ENCODE peak calls at places on chromosomes 2 and 18, in six cellular contexts. U is right lobe of liver; B is stimulated activated CD4-positive, alpha-beta T cell treated with anti-CD3 and anti-CD28 coated beads, Interleukin-4, amount 100 ng/mL, for 24 hours; F is upper lobe of left lung; S is AG09319; I is amniotic stem cell. J is an unnamed sample.

GRCh38 chr2:113018509-113018908 is 13.2 kb downstream of the IL36A start:
- DNase-seq in U (no peak), B (no peak), F (no peak), S (no peak), I (no peak), J (no peak)

GRCh38 chr18:48230459-48231113 is 178.6 kb downstream of the ZBTB7C start:
- DNase-seq in U (peak), B (no peak), F (peak), S (no peak), I (no peak), J (peak)

GRCh38 chr2:6973895-6974545 is 56.8 kb downstream of the RNF144A start:
- DNase-seq in U (no peak), B (no peak), F (no peak), S (no peak), I (no peak), J (no peak)

GRCh38 chr2:34105015-34105767 is 506.1 kb upstream of the FAM98A start:
- DNase-seq in U (no peak), B (no peak), F (no peak), S (peak), I (peak), J (no peak)

GRCh38 chr2:231998046-231998445 is 36.5 kb downstream of the DIS3L2 start:
- DNase-seq in U (no peak), B (no peak), F (no peak), S (no peak), I (no peak), J (no peak)

GRCh38 chr2:38406597-38407110 is 29.6 kb upstream of the ATL2 start:
- DNase-seq in U (peak), B (no peak), F (no peak), S (no peak), I (no peak), J (no peak)

GRCh38 chr2:69837533-69837932 is 8.1 kb downstream of the GMCL1 start:
- DNase-seq in U (no peak), B (no peak), F (no peak), S (no peak), I (no peak), J (no peak)

GRCh38 chr18:48819781-48820482 is 130.8 kb downstream of the SMAD7 start:
- DNase-seq in U (peak), B (peak), F (no peak), S (no peak), I (no peak), J (no peak)

GRCh38 chr2:64142817-64143153 is 1.4 kb downstream of the PELI1 start:
- DNase-seq in U (no peak), B (no peak), F (no peak), S (no peak), I (no peak), J (no peak)

GRCh38 chr2:42645551-42645950 is 77.1 kb downstream of the MTA3 start:
- DNase-seq in U (no peak), B (no peak), F (no peak), S (no peak), I (no peak), J (no peak)

GRCh38 chr2:16407358-16407757 is 258.3 kb downstream of the CYRIA start:
- DNase-seq in U (no peak), B (no peak), F (no peak), S (no peak), I (no peak), J (no peak)

GRCh38 chr18:13217466-13217961 is 1.0 kb upstream of the LDLRAD4 start:
- DNase-seq in U (peak), B (peak), F (peak), S (no peak), I (no peak), J (peak)

GRCh38 chr2:47618272-47618552 is 164.7 kb upstream of the MSH6 start:
- DNase-seq in U (no peak), B (no peak), F (no peak), S (no peak), I (no peak), J (no peak)

GRCh38 chr2:46067501-46068292 is 229.5 kb upstream of the EPAS1 start:
- DNase-seq in U (no peak), B (no peak), F (no peak), S (peak), I (peak), J (no peak)

GRCh38 chr18:28875059-28875458 is 698.1 kb upstream of the CDH2 start:
- DNase-seq in U (no peak), B (no peak), F (no peak), S (no peak), I (no peak), J (no peak)

GRCh38 chr2:26606847-26607190 is 34.3 kb downstream of the CIB4 start:
- DNase-seq in U (no peak), B (no peak), F (no peak), S (no peak), I (no peak), J (no peak)

GRCh38 chr2:165833156-165833555 is 39.1 kb upstream of the GALNT3 start:
- DNase-seq in U (no peak), B (no peak), F (no peak), S (no peak), I (no peak), J (no peak)

GRCh38 chr2:186569906-186570305 is 19.9 kb upstream of the ITGAV start:
- DNase-seq in U (no peak), B (no peak), F (no peak), S (no peak), I (no peak), J (no peak)

J was measured in activated CD4-positive, alpha-beta memory T cell treated with anti-CD3 and anti-CD28 coated beads, Interleukin-2, amount 10 ng/mL, durations not matched to agents 7 days and 5 days.